ENCODE peak calls at places on chromosome 5, in nine cellular contexts. S, K, J, W, Y, X, F, V and P are unnamed samples.

GRCh38 chr5:77086611-77087483 is at the start of gene ZBED3:
- DNase-seq in S (peak), K (peak), J (peak), W (peak), Y (peak), X (peak), F (peak), V (no peak), P (peak)

GRCh38 chr5:59066367-59067163 is 483.7 kb downstream of the RAB3C start:
- DNase-seq in S (no peak), K (no peak), J (no peak), W (no peak), Y (no peak), X (no peak), F (no peak), V (no peak), P (no peak)

GRCh38 chr5:104635216-104635615 is 1072.6 kb upstream of the NUDT12 start:
- DNase-seq in S (no peak), K (peak), J (no peak), W (no peak), Y (peak), X (no peak), F (no peak), V (no peak), P (no peak)

GRCh38 chr5:143434261-143435206 is 31.0 kb upstream of the NR3C1 start:
- DNase-seq in S (no peak), K (no peak), J (no peak), W (no peak), Y (no peak), X (no peak), F (no peak), V (no peak), P (no peak)

GRCh38 chr5:154756871-154757646 is 1.9 kb downstream of the LARP1 start:
- DNase-seq in S (peak), K (peak), J (peak), W (no peak), Y (peak), X (peak), F (no peak), V (peak), P (peak)

GRCh38 chr5:147234825-147235635 is at the start of gene STK32A:
- DNase-seq in S (peak), K (peak), J (no peak), W (no peak), Y (peak), X (peak), F (no peak), V (no peak), P (peak)

GRCh38 chr5:77120706-77121105 is 33.6 kb upstream of the ZBED3 start:
- DNase-seq in S (no peak), K (no peak), J (no peak), W (no peak), Y (no peak), X (no peak), F (no peak), V (no peak), P (no peak)

GRCh38 chr5:84696651-84697050 is 312.0 kb upstream of the EDIL3 start:
- DNase-seq in S (no peak), K (no peak), J (no peak), W (no peak), Y (peak), X (no peak), F (no peak), V (no peak), P (no peak)

GRCh38 chr5:121315786-121316185 is 535.9 kb upstream of the FTMT start:
- DNase-seq in S (no peak), K (no peak), J (no peak), W (no peak), Y (no peak), X (no peak), F (no peak), V (no peak), P (no peak)

GRCh38 chr5:138938526-138938925 is 63.4 kb upstream of the LRRTM2 start:
- DNase-seq in S (no peak), K (no peak), J (no peak), W (no peak), Y (no peak), X (no peak), F (no peak), V (no peak), P (no peak)

GRCh38 chr5:106417163-106417562 is 1253.6 kb downstream of the EFNA5 start:
- DNase-seq in S (no peak), K (no peak), J (no peak), W (no peak), Y (no peak), X (no peak), F (no peak), V (no peak), P (no peak)

GRCh38 chr5:140806834-140807775 is at the start of gene PCDHA4:
- DNase-seq in S (peak), K (peak), J (no peak), W (no peak), Y (no peak), X (peak), F (peak), V (no peak), P (no peak)

GRCh38 chr5:79692586-79692985 is 3.0 kb downstream of the CMYA5 start:
- DNase-seq in S (no peak), K (no peak), J (no peak), W (no peak), Y (no peak), X (no peak), F (no peak), V (no peak), P (no peak)

GRCh38 chr5:124180523-124181461 is 565.6 kb downstream of the ZNF608 start:
- DNase-seq in S (no peak), K (no peak), J (no peak), W (no peak), Y (no peak), X (no peak), F (no peak), V (no peak), P (no peak)

GRCh38 chr5:129820-130219 is 37.9 kb downstream of the PLEKHG4B start:
- DNase-seq in S (no peak), K (no peak), J (no peak), W (no peak), Y (no peak), X (no peak), F (no peak), V (no peak), P (no peak)

GRCh38 chr5:102595332-102595731 is 96.5 kb upstream of the SLCO6A1 start:
- DNase-seq in S (no peak), K (no peak), J (no peak), W (no peak), Y (no peak), X (no peak), F (no peak), V (no peak), P (no peak)

GRCh38 chr5:157523976-157524375 is 51.6 kb downstream of the ADAM19 start:
- DNase-seq in S (no peak), K (no peak), J (no peak), W (no peak), Y (no peak), X (no peak), F (no peak), V (no peak), P (no peak)

GRCh38 chr5:123036391-123037103 is at the start of gene PPIC:
- DNase-seq in S (peak), K (peak), J (peak), W (no peak), Y (peak), X (peak), F (peak), V (peak), P (peak)

GRCh38 chr5:39476466-39477215 is 51.9 kb upstream of the DAB2 start:
- DNase-seq in S (no peak), K (peak), J (no peak), W (no peak), Y (no peak), X (no peak), F (no peak), V (no peak), P (no peak)

GRCh38 chr5:128464596-128464995 is 73.4 kb downstream of the FBN2 start:
- DNase-seq in S (no peak), K (no peak), J (no peak), W (no peak), Y (no peak), X (no peak), F (no peak), V (no peak), P (peak)

GRCh38 chr5:160347453-160347852 is 23.0 kb downstream of the C1QTNF2 start:
- DNase-seq in S (no peak), K (no peak), J (no peak), W (no peak), Y (no peak), X (no peak), F (no peak), V (no peak), P (no peak)

GRCh38 chr5:112918136-112918535 is 3.9 kb downstream of the REEP5 start:
- DNase-seq in S (no peak), K (no peak), J (no peak), W (no peak), Y (no peak), X (no peak), F (no peak), V (no peak), P (no peak)

GRCh38 chr5:139443766-139444473 is 4.6 kb upstream of the DNAJC18 start:
- DNase-seq in S (peak), K (peak), J (no peak), W (no peak), Y (no peak), X (no peak), F (no peak), V (no peak), P (no peak)

GRCh38 chr5:113294341-113295110 is 140.3 kb downstream of the TSSK1B start:
- DNase-seq in S (peak), K (peak), J (peak), W (no peak), Y (peak), X (peak), F (peak), V (peak), P (peak)

GRCh38 chr5:59390074-59390659 is 503.4 kb downstream of the PDE4D start:
- DNase-seq in S (no peak), K (peak), J (peak), W (no peak), Y (no peak), X (no peak), F (no peak), V (peak), P (no peak)

GRCh38 chr5:64532657-64533056 is 26.8 kb downstream of the RGS7BP start:
- DNase-seq in S (no peak), K (no peak), J (no peak), W (no peak), Y (no peak), X (no peak), F (no peak), V (no peak), P (no peak)

GRCh38 chr5:132203916-132204315 is 23.7 kb downstream of the P4HA2 start:
- DNase-seq in S (peak), K (no peak), J (no peak), W (no peak), Y (no peak), X (no peak), F (no peak), V (no peak), P (no peak)

GRCh38 chr5:123450641-123451421 is 27.6 kb upstream of the CEP120 start:
- DNase-seq in S (no peak), K (peak), J (peak), W (no peak), Y (no peak), X (no peak), F (no peak), V (no peak), P (no peak)

GRCh38 chr5:64811050-64811640 is 42.4 kb downstream of the CWC27 start:
- DNase-seq in S (no peak), K (peak), J (no peak), W (peak), Y (no peak), X (no peak), F (peak), V (peak), P (no peak)

GRCh38 chr5:3265131-3265885 is 330.3 kb upstream of the IRX1 start:
- DNase-seq in S (no peak), K (no peak), J (no peak), W (no peak), Y (no peak), X (no peak), F (no peak), V (no peak), P (no peak)

GRCh38 chr5:3709058-3709723 is 113.6 kb downstream of the IRX1 start:
- DNase-seq in S (no peak), K (no peak), J (no peak), W (no peak), Y (no peak), X (no peak), F (no peak), V (no peak), P (no peak)

GRCh38 chr5:2288968-2289367 is 406.2 kb upstream of the IRX4 start:
- DNase-seq in S (no peak), K (no peak), J (no peak), W (no peak), Y (no peak), X (no peak), F (no peak), V (no peak), P (no peak)

GRCh38 chr5:154595662-154596061 is 117.6 kb upstream of the HAND1 start:
- DNase-seq in S (no peak), K (no peak), J (no peak), W (no peak), Y (no peak), X (no peak), F (no peak), V (no peak), P (no peak)

GRCh38 chr5:141923443-141924313 is at the start of gene DELE1:
- DNase-seq in S (peak), K (peak), J (peak), W (peak), Y (peak), X (peak), F (peak), V (peak), P (peak)
- TF ChIP-seq POLR2A in S (peak), K (peak), J (peak), W (peak), Y (peak), X (peak), F (peak), V (peak), P (peak)

DNA sequence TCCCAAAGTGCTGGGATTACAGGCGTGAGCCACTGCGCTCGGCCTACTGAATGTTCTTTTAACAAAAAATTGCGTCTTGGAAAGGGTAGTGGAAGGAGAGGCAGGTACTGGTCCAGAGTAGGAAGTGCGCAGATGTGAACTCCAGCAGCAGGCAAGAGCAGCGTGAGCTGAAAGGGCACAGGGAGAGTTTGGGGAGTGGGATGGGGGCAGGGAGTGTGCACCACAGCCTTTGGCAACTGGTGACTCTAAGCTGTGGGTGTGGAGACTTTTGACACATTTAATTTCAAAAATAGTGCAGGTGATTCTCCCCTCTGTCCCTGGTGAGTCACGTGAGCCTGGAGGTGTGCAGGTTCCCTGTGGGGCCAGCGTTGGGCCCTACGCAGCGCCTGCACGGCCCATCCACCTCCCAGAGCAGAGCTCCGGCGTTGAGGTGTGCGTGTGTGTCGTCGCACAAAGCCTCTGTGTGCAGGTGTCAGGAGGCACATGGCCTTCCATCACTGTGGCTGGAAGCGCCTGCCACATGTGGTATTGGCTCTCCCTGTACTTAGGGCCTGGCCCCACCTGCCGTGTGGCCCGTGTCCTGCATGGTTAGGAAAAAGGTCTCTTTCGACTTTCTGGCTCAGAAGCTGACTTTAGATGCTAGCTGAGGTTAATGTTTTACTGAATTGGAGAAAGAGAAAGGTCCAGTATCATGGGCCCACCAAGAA is 11.5 kb downstream of the SQSTM1 start:
- DNase-seq in S (no peak), K (no peak), J (no peak), W (no peak), Y (no peak), X (no peak), F (no peak), V (no peak), P (no peak)
- TF ChIP-seq POLR2A in S (no peak), K (peak), J (no peak), W (peak), Y (no peak), X (no peak), F (no peak), V (no peak), P (no peak)

GRCh38 chr5:179908528-179908927 is 831 bp upstream of the TBC1D9B start:
- DNase-seq in S (no peak), K (no peak), J (no peak), W (no peak), Y (no peak), X (no peak), F (no peak), V (no peak), P (no peak)

GRCh38 chr5:179906795-179907569 is 715 bp downstream of the TBC1D9B start:
- DNase-seq in S (no peak), K (peak), J (peak), W (no peak), Y (peak), X (peak), F (no peak), V (peak), P (no peak)

GRCh38 chr5:179906294-179906794 is 1.4 kb downstream of the TBC1D9B start:
- DNase-seq in S (no peak), K (no peak), J (no peak), W (no peak), Y (no peak), X (no peak), F (no peak), V (no peak), P (no peak)

GRCh38 chr5:179909224-179909623 is 1.5 kb upstream of the TBC1D9B start:
- DNase-seq in S (no peak), K (no peak), J (no peak), W (no peak), Y (no peak), X (no peak), F (no peak), V (no peak), P (no peak)

GRCh38 chr5:179907570-179908324 is at the start of gene TBC1D9B:
- DNase-seq in S (peak), K (peak), J (peak), W (no peak), Y (peak), X (peak), F (peak), V (peak), P (peak)
- TF ChIP-seq POLR2A in S (no peak), K (peak), J (no peak), W (peak), Y (peak), X (no peak), F (peak), V (no peak), P (peak)

GRCh38 chr5:167030500-167031120 is 1260.8 kb upstream of the WWC1 start:
- DNase-seq in S (no peak), K (no peak), J (no peak), W (no peak), Y (no peak), X (peak), F (peak), V (no peak), P (no peak)

GRCh38 chr5:167029488-167029887 is 1262.0 kb upstream of the WWC1 start:
- DNase-seq in S (no peak), K (no peak), J (no peak), W (no peak), Y (no peak), X (no peak), F (no peak), V (no peak), P (no peak)
- TF ChIP-seq POLR2A in S (no peak), K (no peak), J (no peak), W (no peak), Y (no peak), X (no peak), F (no peak), V (no peak), P (no peak)

GRCh38 chr5:95786821-95787408 is 35.6 kb downstream of the GLRX start:
- DNase-seq in S (no peak), K (no peak), J (no peak), W (no peak), Y (no peak), X (no peak), F (no peak), V (no peak), P (no peak)
- TF ChIP-seq POLR2A in S (no peak), K (no peak), J (no peak), W (no peak), Y (no peak), X (no peak), F (no peak), V (no peak), P (no peak)

GRCh38 chr5:66929995-66930394 is 266.6 kb downstream of the CD180 start:
- DNase-seq in S (no peak), K (no peak), J (no peak), W (no peak), Y (no peak), X (no peak), F (no peak), V (no peak), P (no peak)
- TF ChIP-seq POLR2A in S (no peak), K (no peak), J (no peak), W (no peak), Y (no peak), X (no peak), F (no peak), V (no peak), P (no peak)

DNA sequence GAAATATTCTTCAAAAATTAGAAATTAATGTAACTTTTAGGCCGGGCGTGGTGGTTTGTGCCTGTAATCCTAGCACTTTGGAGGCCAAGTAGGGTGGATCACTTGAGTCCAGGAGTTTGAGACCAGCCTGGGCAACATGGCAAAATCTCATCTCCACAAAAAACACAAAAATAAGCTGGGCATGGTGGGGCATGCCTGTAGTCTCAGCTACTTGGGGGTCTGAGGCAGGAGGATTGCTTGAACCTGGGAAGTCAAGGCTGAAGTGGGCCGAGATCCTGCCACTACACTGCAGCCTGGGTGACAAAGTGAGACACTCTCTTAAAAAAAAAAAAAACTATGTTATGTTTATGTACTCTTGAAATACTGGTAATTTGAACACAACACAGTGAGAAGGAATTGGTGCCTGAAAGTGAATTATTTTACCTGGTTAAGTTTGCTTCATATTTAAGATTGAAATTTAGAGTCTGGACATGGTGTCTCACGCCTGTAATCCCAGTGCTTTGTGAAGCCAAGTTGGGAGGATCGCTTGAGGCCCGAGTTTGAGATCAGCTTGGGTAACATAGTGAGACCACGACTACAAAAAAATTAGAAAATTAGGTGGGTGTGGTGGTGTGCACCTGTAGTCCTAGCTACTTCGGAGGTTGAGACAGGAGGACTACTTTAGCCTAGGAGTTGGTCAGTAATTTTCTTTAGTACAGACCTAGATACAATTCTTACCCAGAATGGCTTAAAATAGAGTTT is 15.0 kb downstream of the ARRDC3 start:
- DNase-seq in S (no peak), K (no peak), J (no peak), W (no peak), Y (no peak), X (no peak), F (no peak), V (no peak), P (no peak)
- TF ChIP-seq POLR2A in S (no peak), K (no peak), J (no peak), W (peak), Y (no peak), X (no peak), F (no peak), V (peak), P (no peak)

DNA sequence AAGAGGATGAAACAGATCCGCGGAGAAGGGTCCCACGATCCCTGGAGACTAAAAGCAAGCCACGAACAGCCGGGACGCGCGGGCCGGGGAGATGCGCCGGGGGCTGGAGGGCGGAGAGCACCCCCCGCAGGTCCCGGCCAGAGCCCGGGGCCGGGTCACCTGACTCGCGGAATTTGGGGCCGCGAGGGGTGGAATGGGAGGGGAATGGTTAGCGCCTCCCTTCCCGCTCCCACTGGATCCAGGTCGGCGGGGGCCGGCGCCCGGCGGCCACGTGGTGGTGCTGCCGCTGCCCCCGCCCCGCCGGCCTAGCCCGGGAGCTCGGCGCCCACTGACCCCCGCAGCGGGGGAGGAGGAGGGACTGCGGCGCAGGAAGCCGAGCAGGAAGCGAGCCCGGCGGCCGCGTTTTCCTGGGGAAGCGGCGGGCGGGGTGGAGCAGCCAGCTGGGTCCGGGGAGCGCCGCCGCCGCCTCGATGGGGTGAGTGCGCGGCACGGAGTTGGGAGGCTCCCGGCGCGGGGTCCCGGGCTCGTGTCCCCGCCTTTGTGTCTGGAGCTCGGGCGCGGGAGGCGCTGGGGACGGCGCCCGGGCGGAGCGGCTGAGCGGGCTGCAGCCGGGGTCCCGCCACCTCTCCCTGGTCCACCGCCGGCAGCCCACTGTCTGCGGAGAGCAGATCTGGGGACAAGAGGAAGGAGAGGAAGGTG is at the start of gene RAI14:
- DNase-seq in S (peak), K (peak), J (peak), W (no peak), Y (peak), X (peak), F (peak), V (peak), P (peak)
- TF ChIP-seq POLR2A in S (no peak), K (peak), J (peak), W (no peak), Y (peak), X (peak), F (peak), V (peak), P (peak)